ENCODE peak calls at places on chromosomes 16 and 17, in five cellular contexts. R is GM23338; O is activated CD8-positive, alpha-beta T cell treated with anti-CD3 and anti-CD28 coated beads for 36 hours; F is endothelial cell; G is stomach. A is an unnamed sample.

GRCh38 chr16:69106491-69107291 is 1.2 kb downstream of the HAS3 start:
- DNase-seq in R (peak), O (no peak), F (no peak), G (no peak), A (peak)

GRCh38 chr17:83073389-83074063 is 5.9 kb upstream of the METRNL start:
- DNase-seq in R (no peak), O (no peak), F (no peak), G (peak), A (no peak)

GRCh38 chr16:17305694-17306093 is 165.1 kb downstream of the XYLT1 start:
- DNase-seq in R (no peak), O (peak), F (no peak), G (no peak), A (no peak)

GRCh38 chr17:75813081-75814020 is 28.7 kb downstream of the UNK start:
- DNase-seq in R (no peak), O (no peak), F (no peak), G (no peak), A (no peak)

GRCh38 chr17:43966276-43966675 is 12.5 kb upstream of the PYY start:
- DNase-seq in R (no peak), O (no peak), F (no peak), G (no peak), A (no peak)

GRCh38 chr16:10523025-10523424 is 57.4 kb downstream of the EMP2 start:
- DNase-seq in R (no peak), O (no peak), F (no peak), G (no peak), A (no peak)

GRCh38 chr17:61448042-61448441 is 4.2 kb upstream of the TBX4 start:
- DNase-seq in R (no peak), O (no peak), F (no peak), G (no peak), A (no peak)

GRCh38 chr17:78514521-78514920 is 62.7 kb downstream of the DNAH17 start:
- DNase-seq in R (no peak), O (no peak), F (no peak), G (no peak), A (no peak)

GRCh38 chr17:73588291-73589095 is 55.8 kb downstream of the SDK2 start:
- DNase-seq in R (no peak), O (peak), F (no peak), G (no peak), A (no peak)

GRCh38 chr16:912684-913613 is 57.8 kb downstream of the LMF1 start:
- DNase-seq in R (no peak), O (no peak), F (no peak), G (peak), A (no peak)

GRCh38 chr16:21611546-21612384 is 12.4 kb downstream of the METTL9 start:
- DNase-seq in R (no peak), O (peak), F (no peak), G (no peak), A (no peak)

GRCh38 chr16:28082624-28083023 is 19.1 kb upstream of the GSG1L start:
- DNase-seq in R (no peak), O (no peak), F (no peak), G (no peak), A (no peak)

GRCh38 chr16:53864819-53865491 is 161.0 kb downstream of the FTO start:
- DNase-seq in R (no peak), O (peak), F (no peak), G (no peak), A (no peak)

GRCh38 chr16:58636474-58636873 is 6.8 kb upstream of the CNOT1 start:
- DNase-seq in R (no peak), O (no peak), F (no peak), G (no peak), A (no peak)

GRCh38 chr17:3915642-3916012 is 638 bp downstream of the P2RX1 start:
- DNase-seq in R (no peak), O (peak), F (no peak), G (no peak), A (no peak)

GRCh38 chr17:30922235-30922993 is 669 bp downstream of the ADAP2 start:
- DNase-seq in R (peak), O (peak), F (peak), G (no peak), A (peak)

GRCh38 chr17:14923981-14924380 is 341.1 kb downstream of the PMP22 start:
- DNase-seq in R (no peak), O (no peak), F (no peak), G (no peak), A (no peak)

GRCh38 chr17:14203392-14203791 is 33.3 kb downstream of the CDRT15 start:
- DNase-seq in R (peak), O (peak), F (no peak), G (no peak), A (no peak)

GRCh38 chr16:56789360-56789759 is 59.4 kb downstream of the NUP93 start:
- DNase-seq in R (no peak), O (peak), F (no peak), G (peak), A (no peak)

GRCh38 chr16:29831490-29831889 is 11.2 kb downstream of the MVP start:
- DNase-seq in R (no peak), O (no peak), F (no peak), G (no peak), A (no peak)

GRCh38 chr17:45270828-45271418 is 9.0 kb upstream of the SPATA32 start:
- DNase-seq in R (peak), O (peak), F (peak), G (no peak), A (peak)

GRCh38 chr17:76716146-76716833 is 5.5 kb upstream of the MXRA7 start:
- DNase-seq in R (no peak), O (peak), F (no peak), G (peak), A (no peak)

GRCh38 chr16:22323173-22323997 is 26.2 kb downstream of the POLR3E start:
- DNase-seq in R (no peak), O (no peak), F (no peak), G (no peak), A (no peak)

GRCh38 chr17:58969156-58969555 is 137.5 kb downstream of the TRIM37 start:
- DNase-seq in R (peak), O (no peak), F (no peak), G (no peak), A (no peak)

GRCh38 chr17:60102632-60103047 is 23.9 kb upstream of the HEATR6 start:
- DNase-seq in R (no peak), O (peak), F (peak), G (no peak), A (no peak)

GRCh38 chr17:80035687-80035936 is at the start of gene TBC1D16:
- DNase-seq in R (no peak), O (no peak), F (no peak), G (no peak), A (no peak)

GRCh38 chr16:86427327-86427935 is 82.9 kb upstream of the FOXF1 start:
- DNase-seq in R (no peak), O (no peak), F (no peak), G (no peak), A (no peak)

GRCh38 chr16:72554935-72555334 is 383.0 kb upstream of the PMFBP1 start:
- DNase-seq in R (no peak), O (no peak), F (no peak), G (no peak), A (no peak)

GRCh38 chr17:41962111-41962510 is 4.5 kb upstream of the CNP start:
- DNase-seq in R (no peak), O (no peak), F (no peak), G (no peak), A (no peak)

GRCh38 chr17:41959030-41959335 is 7.6 kb upstream of the CNP start:
- DNase-seq in R (peak), O (no peak), F (no peak), G (no peak), A (no peak)

GRCh38 chr17:41957869-41958231 is 8.7 kb upstream of the CNP start:
- DNase-seq in R (no peak), O (no peak), F (no peak), G (no peak), A (no peak)

GRCh38 chr17:41957058-41957868 is 9.3 kb upstream of the CNP start:
- DNase-seq in R (peak), O (no peak), F (peak), G (no peak), A (no peak)

GRCh38 chr17:41959336-41960095 is 7.1 kb upstream of the CNP start:
- DNase-seq in R (peak), O (peak), F (peak), G (no peak), A (peak)
- TF ChIP-seq CTCF in R (peak), O (no peak), F (peak), G (no peak), A (peak)

DNA sequence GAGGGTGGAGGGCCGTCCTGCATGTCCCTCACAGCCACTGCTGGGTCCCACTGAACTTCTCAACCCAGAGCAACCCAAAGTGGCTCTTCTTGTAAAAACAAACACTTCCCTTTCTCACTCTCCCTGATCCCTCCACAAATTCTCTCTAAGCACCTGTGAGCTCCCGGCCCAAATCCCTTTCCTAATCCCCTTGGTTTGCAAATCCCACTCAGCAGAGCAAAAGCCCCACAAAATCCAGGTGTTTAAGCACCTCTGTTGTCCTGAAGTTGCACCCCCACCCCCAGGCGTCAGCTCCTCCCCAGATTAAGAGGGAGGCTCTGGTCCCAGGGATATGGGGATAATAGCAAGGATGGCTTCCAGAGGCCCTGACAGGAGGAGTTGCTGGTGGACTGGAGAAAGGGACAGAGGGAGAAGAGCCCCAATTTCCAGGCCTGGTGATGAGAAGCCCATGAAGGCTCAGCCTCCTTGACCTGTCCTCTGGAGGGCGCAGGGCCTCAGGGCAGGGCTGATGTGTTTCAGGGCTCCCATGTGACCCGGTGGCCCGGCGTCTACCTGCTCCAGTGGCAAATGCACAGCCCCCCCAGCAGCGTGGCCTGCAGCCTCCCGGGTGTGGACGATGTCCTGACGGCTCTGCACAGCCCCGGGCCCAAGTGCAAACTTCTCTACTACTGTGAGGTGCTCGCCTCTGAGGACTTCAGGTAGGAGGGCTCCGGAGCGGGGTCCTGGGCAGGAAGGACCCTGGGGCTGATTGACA is 23.0 kb downstream of the NAGPA start:
- DNase-seq in R (peak), O (no peak), F (no peak), G (no peak), A (no peak)
- TF ChIP-seq CTCF in R (no peak), O (no peak), F (no peak), G (no peak), A (no peak)

GRCh38 chr16:4612474-4612931 is 2.2 kb downstream of the UBALD1 start:
- DNase-seq in R (peak), O (peak), F (no peak), G (no peak), A (no peak)
- TF ChIP-seq CTCF in R (peak), O (no peak), F (no peak), G (no peak), A (no peak)

DNA sequence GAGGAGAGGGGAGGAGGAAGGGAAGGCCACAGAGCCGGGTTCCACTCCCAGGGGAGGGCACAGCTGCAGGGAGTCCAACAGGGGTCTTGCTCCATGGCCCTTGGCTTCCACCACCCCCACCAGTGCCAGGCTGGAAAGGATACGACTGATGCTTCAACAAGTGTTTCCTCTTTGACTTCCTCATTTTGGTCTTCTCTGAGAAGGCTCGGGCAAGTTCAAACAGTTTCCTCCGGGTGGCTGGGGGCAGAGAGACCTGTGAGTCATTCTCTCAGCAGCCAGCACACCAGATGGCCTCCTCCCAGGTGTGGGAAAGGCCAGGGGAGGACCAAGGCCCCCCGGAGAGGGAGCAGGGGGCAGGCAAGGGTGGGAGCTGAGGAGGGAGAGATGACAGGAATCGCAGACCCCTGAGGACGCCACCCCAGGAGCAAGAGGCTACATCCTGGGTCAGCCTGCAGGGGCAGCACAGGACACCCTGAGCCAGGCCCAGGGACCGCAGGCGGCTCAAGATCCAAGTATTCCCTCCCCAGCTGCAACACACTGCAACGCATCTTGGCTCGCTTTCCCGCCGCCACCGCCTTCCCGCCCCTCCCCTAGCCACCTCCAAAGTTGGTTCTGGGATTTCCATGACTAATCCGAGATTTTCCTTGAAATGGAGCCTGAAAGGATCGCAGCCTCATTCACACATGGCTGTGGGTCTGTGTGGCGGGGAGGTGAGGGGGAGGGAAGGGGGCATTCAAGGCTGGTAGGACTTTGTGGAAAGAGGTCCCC is 18.3 kb upstream of the MRPS23 start:
- DNase-seq in R (peak), O (peak), F (no peak), G (peak), A (peak)
- TF ChIP-seq CTCF in R (peak), O (peak), F (no peak), G (no peak), A (peak)

GRCh38 chr17:51298508-51299371 is 38.4 kb downstream of the UTP18 start:
- DNase-seq in R (peak), O (no peak), F (peak), G (no peak), A (no peak)
- TF ChIP-seq CTCF in R (peak), O (peak), F (peak), G (no peak), A (peak)

A was measured in nephron progenitor cell.